ENCODE peak calls at places on chromosomes 2 and 18, in four cellular contexts. B is right atrium auricular region; K is CD4-positive, CD25-positive, alpha-beta regulatory T cell; N is tibial nerve. P is an unnamed sample.

GRCh38 chr2:146669735-146670134 is 1175.1 kb upstream of the ACVR2A start:
- DNase-seq in N (no peak), K (no peak), B (no peak), P (no peak)

GRCh38 chr2:149018971-149019370 is 19.5 kb upstream of the LYPD6B start:
- DNase-seq in B (no peak), N (no peak), K (no peak), P (no peak)

GRCh38 chr2:232980683-232981082 is 32.4 kb downstream of the NGEF start:
- DNase-seq in B (no peak), N (no peak), K (no peak), P (no peak)

GRCh38 chr2:236161082-236161462 is 7.1 kb downstream of the GBX2 start:
- DNase-seq in K (no peak), B (no peak), N (no peak), P (no peak)

GRCh38 chr18:76992226-76993084 is 140.1 kb downstream of the MBP start:
- DNase-seq in N (no peak), B (no peak), K (no peak), P (no peak)

GRCh38 chr2:221034973-221035372 is 537.1 kb downstream of the EPHA4 start:
- DNase-seq in K (no peak), B (no peak), N (no peak), P (no peak)

GRCh38 chr18:69992776-69993175 is 45.1 kb upstream of the CD226 start:
- DNase-seq in K (no peak), B (no peak), N (no peak), P (no peak)

GRCh38 chr2:190649798-190650390 is 1.0 kb downstream of the NAB1 start:
- DNase-seq in N (no peak), K (no peak), B (no peak), P (no peak)

GRCh38 chr2:228983700-228984099 is 287.4 kb downstream of the PID1 start:
- DNase-seq in K (no peak), N (no peak), B (no peak), P (no peak)

GRCh38 chr2:25654801-25655200 is 18.6 kb downstream of the DTNB start:
- DNase-seq in N (no peak), K (no peak), B (no peak), P (no peak)

GRCh38 chr2:3617198-3617890 is 22.4 kb downstream of the COLEC11 start:
- DNase-seq in K (no peak), N (no peak), B (no peak), P (no peak)

GRCh38 chr2:60550151-60550983 is 3.1 kb downstream of the BCL11A start:
- DNase-seq in B (no peak), N (no peak), K (no peak), P (no peak)

GRCh38 chr18:3664563-3665178 is 214.7 kb downstream of the TGIF1 start:
- DNase-seq in N (no peak), B (no peak), K (no peak), P (no peak)

GRCh38 chr2:192070099-192070498 is 124.6 kb downstream of the TMEFF2 start:
- DNase-seq in N (no peak), B (no peak), K (no peak), P (no peak)

GRCh38 chr2:233462826-233463470 is 103.6 kb downstream of the USP40 start:
- DNase-seq in B (no peak), K (no peak), N (no peak), P (no peak)

GRCh38 chr2:57177176-57177575 is 869.4 kb upstream of the VRK2 start:
- DNase-seq in B (no peak), K (no peak), N (no peak), P (no peak)

GRCh38 chr2:124024491-124025348 is at the start of gene CNTNAP5:
- DNase-seq in K (no peak), B (no peak), N (no peak), P (no peak)

GRCh38 chr2:144510206-144510991 is 9.5 kb downstream of the ZEB2 start:
- DNase-seq in K (no peak), N (no peak), B (no peak), P (no peak)

GRCh38 chr18:57075716-57076400 is 71.0 kb upstream of the BOD1L2 start:
- DNase-seq in B (no peak), K (no peak), N (no peak), P (no peak)

GRCh38 chr2:231207734-231208133 is 9.3 kb downstream of the ARMC9 start:
- DNase-seq in N (no peak), B (no peak), K (no peak), P (no peak)

GRCh38 chr18:26301681-26302080 is 75.4 kb downstream of the TAF4B start:
- DNase-seq in N (no peak), K (no peak), B (no peak), P (no peak)

GRCh38 chr2:61604433-61604832 is 66.3 kb upstream of the XPO1 start:
- DNase-seq in B (no peak), N (no peak), K (no peak), P (no peak)
- H3K36me3 ChIP-seq in B (no peaks in the 10 kb centered on the region), N (no peaks in the 10 kb centered on the region), K (no peaks in the 10 kb centered on the region), P (no peaks in the 10 kb centered on the region)

GRCh38 chr2:64574871-64575270 is 50.7 kb downstream of the AFTPH start:
- DNase-seq in K (no peak), N (no peak), B (no peak), P (no peak)
- H3K4me1 ChIP-seq in K (no peaks in the 10 kb centered on the region), N (no peaks in the 10 kb centered on the region), B (no peaks in the 10 kb centered on the region), P (no peaks in the 10 kb centered on the region)

DNA sequence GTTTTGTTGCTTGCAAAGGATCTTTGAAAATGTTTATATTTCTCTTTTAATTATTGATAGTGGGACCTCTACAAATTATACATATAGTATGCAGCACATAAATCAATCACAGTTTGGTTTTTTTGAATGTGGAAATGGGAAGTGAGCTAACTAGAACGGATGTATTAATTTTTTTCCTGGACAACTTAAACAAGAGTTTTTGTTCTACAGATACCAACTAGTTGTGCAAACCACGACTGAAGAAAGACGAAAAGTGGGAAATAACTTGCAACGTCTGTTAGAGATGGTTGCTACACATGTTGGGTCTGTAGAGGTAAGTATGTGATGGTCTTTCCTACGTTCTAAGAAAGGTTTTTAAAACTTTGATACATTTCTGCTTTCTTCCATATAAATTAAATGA is 39.2 kb downstream of the NDC80 start:
- DNase-seq in K (no peak), B (no peak), N (no peak), P (no peak)
- H3K36me3 ChIP-seq in K (peaks cover 2% of the 10 kb centered on the region), B (no peaks in the 10 kb centered on the region), N (no peaks in the 10 kb centered on the region), P (peaks cover 10% of the 10 kb centered on the region)

DNA sequence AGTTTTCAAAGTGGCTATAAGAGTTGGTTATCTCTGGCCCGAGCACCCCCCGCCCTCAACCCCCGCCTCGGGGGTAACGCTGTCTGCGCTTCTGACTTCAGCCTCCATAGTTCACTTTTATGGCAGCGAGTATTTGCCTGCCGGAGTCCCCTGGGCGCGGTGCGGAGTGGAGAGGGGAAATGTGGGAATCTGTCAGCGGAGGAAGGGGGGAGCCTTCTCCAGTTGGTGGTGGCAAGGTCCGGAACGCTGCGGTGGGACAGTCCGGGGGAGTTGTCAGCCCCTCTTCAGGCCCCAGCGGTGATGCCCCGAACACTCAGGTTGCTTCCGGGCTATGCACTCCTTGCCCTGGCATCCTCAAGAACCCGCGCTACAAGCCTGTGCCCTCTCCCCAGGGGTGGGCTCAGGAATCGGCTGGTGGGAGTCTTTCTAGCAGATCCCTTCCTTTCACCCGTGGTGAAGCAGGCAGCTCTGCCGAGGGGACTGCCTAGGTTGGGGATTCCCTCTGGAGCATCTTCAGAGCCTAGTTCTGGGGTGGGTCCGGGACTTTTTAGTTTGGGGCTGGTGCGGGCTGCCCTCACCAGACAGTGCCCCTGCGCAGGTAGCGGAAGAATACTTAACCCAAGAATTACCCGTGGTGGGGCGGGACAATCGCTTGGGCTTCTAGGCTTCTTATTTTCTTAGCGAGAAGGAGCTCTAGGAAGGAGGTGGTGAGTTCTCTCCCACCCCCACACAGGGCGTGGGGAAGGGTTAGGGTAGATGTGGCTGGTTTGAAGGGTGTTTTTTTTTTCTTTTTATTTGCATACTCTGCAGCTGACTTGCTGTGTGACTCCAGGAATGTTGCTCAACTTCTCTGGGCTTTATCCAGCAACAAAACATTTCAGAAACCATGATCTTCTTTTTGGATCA is 1.6 kb downstream of the ATOH8 start:
- DNase-seq in B (no peak), N (no peak), K (no peak), P (no peak)
- H3K4me1 ChIP-seq in B (peaks cover 81% of the 10 kb centered on the region), N (peaks cover 76% of the 10 kb centered on the region), K (peaks cover 29% of the 10 kb centered on the region), P (peaks cover 23% of the 10 kb centered on the region)

GRCh38 chr2:24206714-24207113 is 31.9 kb downstream of the FAM228A start:
- DNase-seq in N (no peak), B (no peak), K (no peak), P (no peak)

GRCh38 chr2:24210106-24210455 is 35.2 kb downstream of the FAM228A start:
- DNase-seq in K (no peak), B (no peak), N (no peak), P (no peak)

GRCh38 chr2:24207359-24207758 is 32.5 kb downstream of the FAM228A start:
- DNase-seq in B (no peak), K (no peak), N (no peak), P (no peak)

GRCh38 chr2:24209389-24210105 is 34.7 kb downstream of the FAM228A start:
- DNase-seq in N (no peak), K (no peak), B (no peak), P (no peak)

GRCh38 chr2:24208490-24208889 is 33.6 kb downstream of the FAM228A start:
- DNase-seq in K (no peak), N (no peak), B (no peak), P (no peak)
- H3K36me3 ChIP-seq in K (peaks cover 90% of the 10 kb centered on the region), N (peaks cover 3% of the 10 kb centered on the region), B (peaks cover 86% of the 10 kb centered on the region), P (peaks cover 89% of the 10 kb centered on the region)

GRCh38 chr18:13220326-13220991 is 1.9 kb downstream of the LDLRAD4 start:
- DNase-seq in B (peak; percentile 58), K (no peak), N (no peak), P (no peak)

GRCh38 chr18:13219576-13219975 is 1.0 kb downstream of the LDLRAD4 start:
- DNase-seq in B (peak; percentile 52), K (no peak), N (no peak), P (no peak)

GRCh38 chr18:13222371-13223281 is 4.1 kb downstream of the LDLRAD4 start:
- DNase-seq in K (no peak), N (no peak), B (peak; percentile 86), P (no peak)

GRCh38 chr18:13223341-13224148 is 5.0 kb downstream of the LDLRAD4 start:
- DNase-seq in N (no peak), B (peak; percentile 62), K (no peak), P (no peak)

DNA sequence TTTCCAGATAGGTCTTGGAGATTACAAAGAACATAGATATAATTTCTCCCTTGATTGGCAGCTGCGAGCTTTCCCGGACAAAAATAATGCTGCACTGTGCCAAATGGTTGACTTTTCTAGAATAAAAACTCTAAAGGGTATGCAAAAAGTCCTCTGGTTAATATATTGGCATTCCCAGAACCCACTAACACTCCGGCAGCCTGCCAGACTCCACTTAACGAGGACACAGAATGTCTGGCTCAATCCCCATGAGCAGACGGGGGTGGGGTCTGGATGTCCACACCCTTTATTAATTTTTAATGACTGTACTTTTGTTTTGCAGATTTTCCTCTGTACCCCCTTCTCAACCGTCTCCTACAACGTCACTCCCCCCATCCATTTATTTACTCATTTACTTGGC is 3.3 kb downstream of the LDLRAD4 start:
- DNase-seq in B (peak; percentile 76), K (no peak), N (no peak), P (no peak)
- H3K4me1 ChIP-seq in B (peaks cover 63% of the 10 kb centered on the region), K (peaks cover 17% of the 10 kb centered on the region), N (peaks cover 66% of the 10 kb centered on the region), P (peaks cover 3% of the 10 kb centered on the region)

DNA sequence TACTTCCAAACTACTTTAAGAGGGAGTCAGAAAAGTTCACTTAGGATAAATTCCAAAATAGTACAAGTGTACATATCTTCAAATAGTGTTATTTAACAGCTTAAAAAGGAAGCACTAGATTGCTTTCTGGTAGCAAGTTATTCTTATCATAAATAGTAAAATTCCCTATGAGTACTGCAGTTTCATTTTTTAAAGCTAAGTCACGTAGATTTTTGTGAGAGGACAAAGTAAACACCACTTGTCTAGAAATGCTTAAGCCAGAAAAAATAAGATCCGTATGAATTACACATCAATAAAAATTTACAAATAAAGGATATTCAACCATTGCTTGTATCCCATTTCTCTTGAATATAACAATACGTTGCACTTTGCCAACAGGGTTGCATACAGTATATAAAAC is 19.2 kb downstream of the HNRNPLL start:
- DNase-seq in B (no peak), N (no peak), K (no peak), P (no peak)
- H3K36me3 ChIP-seq in B (peaks cover 12% of the 10 kb centered on the region), N (no peaks in the 10 kb centered on the region), K (peaks cover 62% of the 10 kb centered on the region), P (peaks cover 31% of the 10 kb centered on the region)